ENCODE peak calls at places on chromosomes 7 and 10, in eight cellular contexts. W, M, D, L, H, R, J and A are unnamed samples.

GRCh38 chr7:95389516-95389915 is 6.7 kb downstream of the PON3 start:
- DNase-seq in L (no peak), J (no peak), W (no peak), M (no peak), R (no peak), D (no peak), H (no peak), A (no peak)

GRCh38 chr7:45689011-45689796 is 115.0 kb downstream of the ADCY1 start:
- DNase-seq in R (no peak), M (no peak), W (peak; percentile 65), L (no peak), D (no peak), H (peak; percentile 12), J (no peak), A (peak; percentile 75)

GRCh38 chr10:4633186-4633585 is 192.8 kb upstream of the AKR1E2 start:
- DNase-seq in H (no peak), D (no peak), L (no peak), R (no peak), W (no peak), M (no peak), J (no peak), A (no peak)

GRCh38 chr10:104202231-104202630 is 29.9 kb downstream of the CFAP43 start:
- DNase-seq in D (no peak), L (no peak), J (no peak), W (no peak), M (no peak), H (no peak), R (no peak), A (no peak)

GRCh38 chr7:104795616-104796398 is 218.2 kb upstream of the KMT2E start:
- DNase-seq in H (no peak), W (no peak), M (no peak), L (no peak), R (no peak), J (no peak), D (no peak), A (peak; percentile 59)

GRCh38 chr10:89553064-89553734 is 17.8 kb upstream of the SLC16A12 start:
- DNase-seq in R (no peak), J (peak; percentile 76), L (no peak), M (no peak), H (no peak), D (no peak), W (no peak), A (peak; percentile 98)

GRCh38 chr10:86520871-86521619 is 547 bp downstream of the WAPL start:
- DNase-seq in H (peak; percentile 61), M (peak; percentile 33), D (no peak), J (peak; percentile 47), W (peak; percentile 68), L (no peak), R (peak; percentile 12), A (peak; percentile 42)

GRCh38 chr10:119449760-119450461 is 92.6 kb downstream of the RGS10 start:
- DNase-seq in H (no peak), J (peak; percentile 83), W (peak; percentile 90), M (no peak), R (peak; percentile 98), D (no peak), L (no peak), A (no peak)

GRCh38 chr10:28370107-28370835 is 67.4 kb upstream of the MPP7 start:
- DNase-seq in L (no peak), M (no peak), J (no peak), R (no peak), D (no peak), H (no peak), W (no peak), A (no peak)

GRCh38 chr10:104520653-104521052 is 120.4 kb upstream of the SORCS3 start:
- DNase-seq in M (no peak), L (no peak), J (no peak), W (no peak), R (no peak), H (no peak), D (no peak), A (no peak)

GRCh38 chr10:132836832-132837540 is 51.0 kb upstream of the NKX6-2 start:
- DNase-seq in J (peak; percentile 45), M (no peak), H (no peak), L (no peak), R (no peak), W (no peak), D (no peak), A (no peak)

GRCh38 chr10:120641695-120642094 is 184.7 kb downstream of the PLPP4 start:
- DNase-seq in L (no peak), R (no peak), M (no peak), J (peak; percentile 3), H (no peak), W (no peak), D (no peak), A (no peak)

GRCh38 chr10:114009281-114009996 is 34.2 kb upstream of the ADRB1 start:
- DNase-seq in J (no peak), M (no peak), W (no peak), R (no peak), L (no peak), H (no peak), D (no peak), A (no peak)

GRCh38 chr7:128202287-128202957 is 38.7 kb upstream of the LEP start:
- DNase-seq in D (no peak), M (no peak), H (no peak), J (no peak), L (no peak), R (no peak), W (peak; percentile 23), A (no peak)

GRCh38 chr7:105838273-105839141 is 37.9 kb downstream of the ATXN7L1 start:
- DNase-seq in J (no peak), L (no peak), R (no peak), H (no peak), M (peak; percentile 20), W (peak; percentile 57), D (peak; percentile 31), A (peak; percentile 21)

GRCh38 chr7:92609921-92610518 is 19.8 kb upstream of the FAM133B start:
- DNase-seq in M (no peak), L (no peak), D (no peak), R (no peak), J (peak; percentile 58), H (no peak), W (no peak), A (peak; percentile 47)

GRCh38 chr10:122557516-122557915 is 3.0 kb upstream of the DMBT1 start:
- DNase-seq in H (no peak), W (no peak), R (no peak), L (no peak), M (no peak), J (no peak), D (no peak), A (no peak)

GRCh38 chr7:147145194-147145593 is 1028.6 kb downstream of the CNTNAP2 start:
- DNase-seq in W (no peak), L (no peak), M (no peak), J (no peak), R (no peak), H (no peak), D (no peak), A (no peak)